ENCODE peak calls at places on chromosome 5, in eight cellular contexts. K is hepatocyte; I is CD4-positive, alpha-beta memory T cell; O is A549; Q is AG04450; R is tibial artery; A is thyroid gland; G is sigmoid colon. E is an unnamed sample.

GRCh38 chr5:157459715-157460599 is at the start of gene NIPAL4:
- DNase-seq in K (peak), I (peak), O (peak), Q (no peak), R (no peak), A (peak), G (peak), E (peak)

GRCh38 chr5:175219256-175219835 is 224.6 kb downstream of the DRD1 start:
- DNase-seq in K (no peak), I (no peak), O (no peak), Q (no peak), R (no peak), A (no peak), G (no peak), E (no peak)

GRCh38 chr5:72559866-72560766 is 52.9 kb upstream of the ZNF366 start:
- DNase-seq in K (no peak), I (no peak), O (no peak), Q (no peak), R (no peak), A (no peak), G (no peak), E (no peak)

GRCh38 chr5:80238778-80239679 is 16.8 kb downstream of the SERINC5 start:
- DNase-seq in K (no peak), I (no peak), O (no peak), Q (no peak), R (peak), A (peak), G (peak), E (peak)

GRCh38 chr5:72465601-72466563 is 41.3 kb downstream of the ZNF366 start:
- DNase-seq in K (no peak), I (no peak), O (no peak), Q (no peak), R (no peak), A (no peak), G (no peak), E (no peak)

GRCh38 chr5:127061537-127061936 is 11.8 kb downstream of the C5orf63 start:
- DNase-seq in K (no peak), I (no peak), O (no peak), Q (no peak), R (no peak), A (no peak), G (no peak), E (no peak)

GRCh38 chr5:134275822-134276221 is 49.9 kb upstream of the PPP2CA start:
- DNase-seq in K (no peak), I (no peak), O (no peak), Q (no peak), R (no peak), A (no peak), G (no peak), E (no peak)

GRCh38 chr5:139043127-139043905 is 154.9 kb downstream of the SIL1 start:
- DNase-seq in K (no peak), I (no peak), O (no peak), Q (no peak), R (no peak), A (no peak), G (no peak), E (no peak)

GRCh38 chr5:108661590-108662219 is 86.0 kb upstream of the FER start:
- DNase-seq in K (no peak), I (no peak), O (peak), Q (no peak), R (no peak), A (no peak), G (no peak), E (no peak)

GRCh38 chr5:132221781-132222648 is 5.6 kb downstream of the P4HA2 start:
- DNase-seq in K (peak), I (no peak), O (no peak), Q (peak), R (peak), A (no peak), G (peak), E (no peak)

GRCh38 chr5:141713616-141714309 is 31.7 kb upstream of the ARAP3 start:
- DNase-seq in K (peak), I (no peak), O (peak), Q (no peak), R (no peak), A (no peak), G (no peak), E (no peak)

GRCh38 chr5:148542812-148543211 is 111.5 kb downstream of the HTR4 start:
- DNase-seq in K (no peak), I (no peak), O (no peak), Q (no peak), R (no peak), A (no peak), G (no peak), E (no peak)

GRCh38 chr5:171537463-171537862 is 118.0 kb downstream of the FGF18 start:
- DNase-seq in K (no peak), I (no peak), O (no peak), Q (no peak), R (no peak), A (no peak), G (no peak), E (no peak)

GRCh38 chr5:165130656-165131055 is 1625.2 kb downstream of the MAT2B start:
- DNase-seq in K (no peak), I (no peak), O (no peak), Q (no peak), R (no peak), A (no peak), G (no peak), E (no peak)

GRCh38 chr5:65032250-65032649 is 263.5 kb downstream of the CWC27 start:
- DNase-seq in K (no peak), I (no peak), O (peak), Q (peak), R (no peak), A (no peak), G (no peak), E (no peak)

GRCh38 chr5:55691265-55692105 is 20.6 kb downstream of the SLC38A9 start:
- DNase-seq in K (peak), I (no peak), O (peak), Q (no peak), R (no peak), A (no peak), G (no peak), E (no peak)
- H3K27ac ChIP-seq in K (no peak), I (no peak), O (peak), Q (no peak), R (peak), A (peak), G (peak), E (no peak)

GRCh38 chr5:124740991-124741583 is 5.4 kb downstream of the ZNF608 start:
- DNase-seq in K (no peak), I (no peak), O (no peak), Q (no peak), R (no peak), A (no peak), G (no peak), E (no peak)

GRCh38 chr5:124743534-124744169 is 2.8 kb downstream of the ZNF608 start:
- DNase-seq in K (peak), I (no peak), O (no peak), Q (no peak), R (no peak), A (peak), G (no peak), E (no peak)

GRCh38 chr5:124742983-124743533 is 3.4 kb downstream of the ZNF608 start:
- DNase-seq in K (peak), I (no peak), O (no peak), Q (peak), R (peak), A (peak), G (peak), E (no peak)

GRCh38 chr5:124741711-124742496 is 4.5 kb downstream of the ZNF608 start:
- DNase-seq in K (peak), I (no peak), O (no peak), Q (peak), R (no peak), A (peak), G (no peak), E (peak)

GRCh38 chr5:124742521-124742920 is 3.9 kb downstream of the ZNF608 start:
- DNase-seq in K (no peak), I (no peak), O (no peak), Q (no peak), R (no peak), A (no peak), G (no peak), E (no peak)
- H3K27ac ChIP-seq in K (peak), I (no peak), O (no peak), Q (no peak), R (no peak), A (peak), G (peak), E (no peak)

GRCh38 chr5:81555865-81556264 is 161.9 kb upstream of the ACOT12 start:
- DNase-seq in K (no peak), I (no peak), O (no peak), Q (no peak), R (no peak), A (no peak), G (no peak), E (no peak)

GRCh38 chr5:81554647-81555046 is 160.7 kb upstream of the ACOT12 start:
- DNase-seq in K (no peak), I (no peak), O (no peak), Q (no peak), R (no peak), A (no peak), G (no peak), E (no peak)

GRCh38 chr5:81556809-81557208 is 162.9 kb upstream of the ACOT12 start:
- DNase-seq in K (no peak), I (no peak), O (no peak), Q (no peak), R (no peak), A (no peak), G (no peak), E (no peak)

GRCh38 chr5:81553570-81554212 is 159.8 kb upstream of the ACOT12 start:
- DNase-seq in K (no peak), I (no peak), O (no peak), Q (no peak), R (no peak), A (no peak), G (no peak), E (no peak)

GRCh38 chr5:81552844-81553569 is 159.1 kb upstream of the ACOT12 start:
- DNase-seq in K (no peak), I (no peak), O (no peak), Q (no peak), R (no peak), A (no peak), G (no peak), E (no peak)
- H3K27ac ChIP-seq in K (no peak), I (no peak), O (no peak), Q (no peak), R (no peak), A (no peak), G (no peak), E (no peak)

GRCh38 chr5:111747336-111747735 is 9.7 kb downstream of the NREP start:
- DNase-seq in K (no peak), I (no peak), O (no peak), Q (no peak), R (no peak), A (no peak), G (no peak), E (no peak)
- H3K27ac ChIP-seq in K (no peak), I (no peak), O (no peak), Q (no peak), R (no peak), A (peak), G (no peak), E (no peak)

DNA sequence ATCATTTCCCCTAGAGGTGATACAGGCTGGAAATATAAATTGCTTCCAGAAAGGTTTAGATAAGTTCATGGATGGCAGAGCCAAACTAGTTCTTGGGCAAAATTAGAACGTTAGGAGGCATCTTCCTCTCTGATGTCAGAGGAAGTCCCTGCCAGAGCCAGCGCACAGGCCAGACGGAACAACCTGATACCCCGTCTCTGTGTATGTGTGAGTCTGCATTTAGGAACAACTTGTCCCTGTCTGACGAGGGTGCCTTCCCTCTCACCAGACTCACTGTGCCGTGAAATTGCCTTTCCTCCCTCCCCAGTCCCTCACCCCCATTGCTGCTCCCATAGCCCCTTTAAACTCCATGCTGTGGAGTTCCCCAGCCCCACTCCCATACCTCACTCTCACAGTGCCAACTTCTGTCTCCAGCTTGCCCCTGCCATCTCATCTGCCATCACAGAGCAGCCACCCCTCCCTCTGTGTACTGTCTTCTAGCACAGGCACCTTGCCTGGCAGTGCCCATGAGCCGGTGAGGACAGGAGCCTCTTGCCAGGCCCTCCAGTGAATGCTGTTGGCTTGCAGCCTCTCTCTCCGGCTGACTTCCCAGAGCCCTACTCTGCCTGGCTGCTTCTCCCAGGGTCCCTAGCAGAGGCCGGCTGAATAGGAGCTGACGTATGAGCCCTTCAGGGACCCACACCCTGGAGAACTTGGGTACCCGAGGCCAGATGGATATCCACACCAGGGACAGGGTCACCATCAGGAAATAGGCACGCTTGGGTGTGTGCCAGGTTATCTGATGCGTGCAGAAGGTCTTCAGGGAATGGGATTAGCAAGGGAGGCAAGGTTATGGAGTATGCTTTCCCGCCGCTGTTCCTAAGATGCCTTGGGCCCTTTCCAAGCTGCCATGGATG is 26.7 kb downstream of the UNC5A start:
- DNase-seq in K (no peak), I (no peak), O (no peak), Q (no peak), R (no peak), A (no peak), G (no peak), E (no peak)
- H3K27ac ChIP-seq in K (no peak), I (no peak), O (no peak), Q (no peak), R (no peak), A (no peak), G (no peak), E (no peak)

GRCh38 chr5:38290028-38290653 is 31.8 kb downstream of the EGFLAM start:
- DNase-seq in K (no peak), I (no peak), O (no peak), Q (no peak), R (no peak), A (no peak), G (no peak), E (no peak)
- H3K27ac ChIP-seq in K (no peak), I (no peak), O (no peak), Q (no peak), R (no peak), A (no peak), G (no peak), E (no peak)

GRCh38 chr5:179215576-179215975 is 129.7 kb downstream of the ADAMTS2 start:
- DNase-seq in K (no peak), I (no peak), O (no peak), Q (no peak), R (no peak), A (no peak), G (no peak), E (no peak)
- H3K27ac ChIP-seq in K (no peak), I (no peak), O (no peak), Q (no peak), R (no peak), A (no peak), G (no peak), E (no peak)

GRCh38 chr5:130885718-130886117 is 279.3 kb downstream of the HINT1 start:
- DNase-seq in K (no peak), I (no peak), O (no peak), Q (no peak), R (no peak), A (no peak), G (no peak), E (no peak)

GRCh38 chr5:130885027-130885426 is 280.0 kb downstream of the HINT1 start:
- DNase-seq in K (peak), I (no peak), O (peak), Q (no peak), R (no peak), A (no peak), G (no peak), E (no peak)

GRCh38 chr5:130893003-130893402 is 272.1 kb downstream of the HINT1 start:
- DNase-seq in K (no peak), I (no peak), O (no peak), Q (no peak), R (no peak), A (no peak), G (no peak), E (no peak)

GRCh38 chr5:130890610-130891009 is 274.4 kb downstream of the HINT1 start:
- DNase-seq in K (no peak), I (no peak), O (no peak), Q (no peak), R (no peak), A (no peak), G (no peak), E (no peak)
- H3K27ac ChIP-seq in K (no peak), I (no peak), O (no peak), Q (no peak), R (no peak), A (no peak), G (no peak), E (no peak)